ENCODE peak calls at places on chromosomes 16 and 17, in eight cellular contexts. Y is naive thymus-derived CD8-positive, alpha-beta T cell; K is A673; W is central memory CD4-positive, alpha-beta T cell; B is Kasumi-1; Q is putamen; L is hypothalamus; F is activated naive CD4-positive, alpha-beta T cell. O is an unnamed sample.

GRCh38 chr17:74137416-74137815 is 66.1 kb upstream of the RPL38 start:
- DNase-seq in Y (no peak), F (no peak), B (no peak), Q (no peak), L (no peak), W (no peak), K (no peak), O (no peak)

GRCh38 chr16:23682181-23682580 is 3.5 kb downstream of the PLK1 start:
- DNase-seq in W (no peak), L (no peak), Q (no peak), B (no peak), Y (no peak), K (peak; percentile 83), F (no peak), O (no peak)

GRCh38 chr16:27222499-27223225 is 19.3 kb downstream of the KDM8 start:
- DNase-seq in Y (no peak), F (no peak), W (no peak), K (no peak), Q (no peak), B (no peak), L (no peak), O (no peak)

GRCh38 chr17:81195941-81196495 is 26.7 kb downstream of the CEP131 start:
- DNase-seq in F (no peak), Q (no peak), K (no peak), Y (no peak), B (no peak), L (no peak), W (no peak), O (no peak)

GRCh38 chr17:21201302-21201602 is 12.7 kb downstream of the TMEM11 start:
- DNase-seq in L (no peak), B (no peak), K (peak; percentile 43), Q (no peak), Y (no peak), F (no peak), W (no peak), O (no peak)

GRCh38 chr17:81043725-81044427 is 8.9 kb downstream of the BAIAP2 start:
- DNase-seq in Q (no peak), W (no peak), L (no peak), F (no peak), K (peak; percentile 43), B (no peak), Y (no peak), O (no peak)

GRCh38 chr16:73354426-73354825 is 306.5 kb upstream of the ZFHX3 start:
- DNase-seq in L (no peak), W (no peak), Q (no peak), Y (no peak), F (no peak), B (no peak), K (no peak), O (no peak)

GRCh38 chr17:40671282-40671681 is 6.3 kb upstream of the KRT222 start:
- DNase-seq in B (no peak), F (no peak), W (no peak), L (no peak), K (no peak), Y (no peak), Q (no peak), O (no peak)

GRCh38 chr17:77316191-77316641 is 175.4 kb downstream of the SEC14L1 start:
- DNase-seq in L (no peak), B (no peak), Q (no peak), F (no peak), Y (no peak), W (no peak), K (no peak), O (no peak)

GRCh38 chr17:48441231-48441711 is 11.3 kb upstream of the SKAP1 start:
- DNase-seq in W (peak; percentile 91), Q (no peak), F (no peak), Y (peak; percentile 47), B (peak; percentile 98), L (no peak), K (peak; percentile 96), O (no peak)

GRCh38 chr16:19846421-19846820 is 38.2 kb downstream of the GPRC5B start:
- DNase-seq in W (no peak), B (no peak), Q (no peak), K (no peak), F (no peak), Y (no peak), L (no peak), O (no peak)

GRCh38 chr16:626787-627457 is 3.9 kb upstream of the WFIKKN1 start:
- DNase-seq in W (no peak), F (no peak), B (no peak), L (no peak), K (peak; percentile 76), Q (no peak), Y (no peak), O (no peak)

GRCh38 chr16:12300490-12300889 is 324.0 kb downstream of the SNX29 start:
- DNase-seq in B (no peak), K (no peak), Q (no peak), Y (no peak), F (no peak), L (no peak), W (no peak), O (no peak)

GRCh38 chr16:14302399-14303181 is 231.5 kb downstream of the MRTFB start:
- DNase-seq in Q (no peak), F (peak; percentile 15), K (peak; percentile 43), Y (peak; percentile 27), L (no peak), W (no peak), B (no peak), O (no peak)

GRCh38 chr16:8380311-8380710 is 210.0 kb downstream of the TMEM114 start:
- DNase-seq in Y (no peak), Q (no peak), W (no peak), B (no peak), F (no peak), K (no peak), L (no peak), O (no peak)

GRCh38 chr16:53357208-53357586 is 77.1 kb upstream of the RBL2 start:
- DNase-seq in K (no peak), W (no peak), B (no peak), F (no peak), Q (no peak), Y (no peak), L (no peak), O (no peak)

GRCh38 chr17:68955181-68955841 is at the start of gene ABCA8:
- DNase-seq in Q (peak; percentile 87), B (no peak), L (no peak), F (no peak), K (peak; percentile 17), W (no peak), Y (no peak), O (no peak)

GRCh38 chr17:19787733-19788357 is 39.7 kb upstream of the ALDH3A1 start:
- DNase-seq in K (peak; percentile 17), W (no peak), Q (peak; percentile 18), Y (no peak), F (no peak), B (no peak), L (peak; percentile 25), O (no peak)

GRCh38 chr17:37698132-37698615 is 46.7 kb downstream of the HNF1B start:
- DNase-seq in Y (no peak), L (no peak), K (no peak), W (no peak), Q (no peak), F (no peak), B (no peak), O (no peak)

GRCh38 chr17:66952031-66952524 is 12.4 kb upstream of the CACNG4 start:
- DNase-seq in W (no peak), Q (no peak), F (no peak), L (no peak), B (no peak), Y (no peak), K (peak; percentile 37), O (no peak)

GRCh38 chr16:50881953-50882352 is 140.1 kb downstream of the CYLD start:
- DNase-seq in Y (no peak), W (no peak), F (no peak), B (no peak), K (no peak), L (no peak), Q (no peak), O (no peak)

GRCh38 chr17:38509008-38509771 is 80.9 kb downstream of the ARHGAP23 start:
- DNase-seq in K (peak; percentile 88), L (peak; percentile 63), B (no peak), Y (peak; percentile 59), Q (peak; percentile 85), F (peak; percentile 49), W (peak; percentile 60), O (peak; percentile 88)

GRCh38 chr16:66289051-66289680 is 77.3 kb upstream of the CDH5 start:
- DNase-seq in B (no peak), Y (no peak), Q (no peak), L (no peak), F (no peak), W (no peak), K (no peak), O (peak; percentile 58)

GRCh38 chr16:21162661-21163151 is 4.2 kb downstream of the LDAF1 start:
- DNase-seq in F (no peak), Y (no peak), K (peak; percentile 40), W (no peak), B (no peak), Q (no peak), L (no peak), O (no peak)

GRCh38 chr17:27980035-27980434 is 62.4 kb upstream of the NLK start:
- DNase-seq in B (no peak), L (no peak), Q (no peak), K (peak; percentile 48), Y (no peak), F (no peak), W (no peak), O (no peak)

GRCh38 chr16:29760567-29761279 is 14.9 kb upstream of the C16orf54 start:
- DNase-seq in Y (no peak), Q (no peak), L (no peak), F (no peak), W (no peak), K (no peak), B (no peak), O (no peak)

GRCh38 chr16:24854607-24855171 is 8.9 kb downstream of the SLC5A11 start:
- DNase-seq in K (no peak), Y (no peak), Q (no peak), F (no peak), B (no peak), L (no peak), W (no peak), O (no peak)